ENCODE peak calls at places on chromosomes 1 and 21, in six cellular contexts. Q, M, Y, S, V and D are unnamed samples.

GRCh38 chr1:216847385-216848036 is 124.3 kb upstream of the ESRRG start:
- DNase-seq in Q (no peak), M (no peak), Y (no peak), S (no peak), V (no peak), D (no peak)

GRCh38 chr1:216416488-216416887 is 6.8 kb downstream of the USH2A start:
- DNase-seq in Q (no peak), M (no peak), Y (no peak), S (no peak), V (no peak), D (no peak)

GRCh38 chr1:62790716-62791115 is 6.8 kb downstream of the ATG4C start:
- DNase-seq in Q (no peak), M (no peak), Y (no peak), S (no peak), V (no peak), D (no peak)

GRCh38 chr1:1461721-1462317 is 9.7 kb upstream of the ATAD3B start:
- DNase-seq in Q (no peak), M (no peak), Y (no peak), S (no peak), V (no peak), D (no peak)

GRCh38 chr1:19560480-19560879 is 75.1 kb upstream of the CAPZB start:
- DNase-seq in Q (no peak), M (no peak), Y (no peak), S (no peak), V (no peak), D (no peak)

GRCh38 chr21:28538987-28539622 is 453.6 kb downstream of the LTN1 start:
- DNase-seq in Q (no peak), M (no peak), Y (no peak), S (no peak), V (no peak), D (no peak)

GRCh38 chr1:15876357-15876756 is 28.9 kb downstream of the SPEN start:
- DNase-seq in Q (no peak), M (no peak), Y (no peak), S (no peak), V (no peak), D (no peak)

GRCh38 chr1:108557311-108557710 is 2.6 kb upstream of the EEIG2 start:
- DNase-seq in Q (no peak), M (no peak), Y (no peak), S (no peak), V (no peak), D (no peak)

DNA sequence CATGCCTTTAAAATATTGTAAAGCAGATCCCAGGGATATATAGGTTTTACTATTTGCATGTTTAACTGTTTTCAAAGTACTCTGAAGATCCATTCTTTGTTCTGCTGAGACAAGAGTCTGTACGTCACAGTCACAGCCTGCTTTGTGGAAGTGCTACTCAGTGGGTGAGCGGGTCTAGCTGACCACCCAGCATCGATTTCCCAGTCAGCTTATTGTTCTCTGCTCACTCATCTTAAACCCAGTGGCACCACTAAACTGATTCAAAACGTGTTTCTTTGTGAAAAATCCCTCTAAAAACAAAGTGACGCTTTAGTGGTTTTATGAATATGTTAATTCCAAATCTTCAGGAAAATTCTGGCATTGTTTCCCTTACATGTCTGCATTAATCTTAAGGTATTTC is 12.4 kb downstream of the PLPP3 start:
- DNase-seq in Q (no peak), M (no peak), Y (no peak), S (no peak), V (no peak), D (no peak)
- H3K27ac ChIP-seq in Q (no peak overlapping the region), M (peak overlapping the region; percentile 11), Y (no peak overlapping the region), S (no peak overlapping the region), V (no peak overlapping the region), D (peak overlapping the region; percentile 43)

GRCh38 chr1:115090956-115091355 is 1.7 kb upstream of the TSPAN2 start:
- DNase-seq in Q (no peak), M (no peak), Y (no peak), S (no peak), V (no peak), D (no peak)

GRCh38 chr1:115088115-115088794 is 1.0 kb downstream of the TSPAN2 start:
- DNase-seq in Q (no peak), M (no peak), Y (no peak), S (no peak), V (no peak), D (no peak)

GRCh38 chr1:115088871-115089442 is 346 bp downstream of the TSPAN2 start:
- DNase-seq in Q (no peak), M (no peak), Y (no peak), S (no peak), V (no peak), D (no peak)

GRCh38 chr1:115090547-115090946 is 1.2 kb upstream of the TSPAN2 start:
- DNase-seq in Q (no peak), M (peak; percentile 77), Y (peak; percentile 86), S (peak; percentile 39), V (no peak), D (peak; percentile 44)

DNA sequence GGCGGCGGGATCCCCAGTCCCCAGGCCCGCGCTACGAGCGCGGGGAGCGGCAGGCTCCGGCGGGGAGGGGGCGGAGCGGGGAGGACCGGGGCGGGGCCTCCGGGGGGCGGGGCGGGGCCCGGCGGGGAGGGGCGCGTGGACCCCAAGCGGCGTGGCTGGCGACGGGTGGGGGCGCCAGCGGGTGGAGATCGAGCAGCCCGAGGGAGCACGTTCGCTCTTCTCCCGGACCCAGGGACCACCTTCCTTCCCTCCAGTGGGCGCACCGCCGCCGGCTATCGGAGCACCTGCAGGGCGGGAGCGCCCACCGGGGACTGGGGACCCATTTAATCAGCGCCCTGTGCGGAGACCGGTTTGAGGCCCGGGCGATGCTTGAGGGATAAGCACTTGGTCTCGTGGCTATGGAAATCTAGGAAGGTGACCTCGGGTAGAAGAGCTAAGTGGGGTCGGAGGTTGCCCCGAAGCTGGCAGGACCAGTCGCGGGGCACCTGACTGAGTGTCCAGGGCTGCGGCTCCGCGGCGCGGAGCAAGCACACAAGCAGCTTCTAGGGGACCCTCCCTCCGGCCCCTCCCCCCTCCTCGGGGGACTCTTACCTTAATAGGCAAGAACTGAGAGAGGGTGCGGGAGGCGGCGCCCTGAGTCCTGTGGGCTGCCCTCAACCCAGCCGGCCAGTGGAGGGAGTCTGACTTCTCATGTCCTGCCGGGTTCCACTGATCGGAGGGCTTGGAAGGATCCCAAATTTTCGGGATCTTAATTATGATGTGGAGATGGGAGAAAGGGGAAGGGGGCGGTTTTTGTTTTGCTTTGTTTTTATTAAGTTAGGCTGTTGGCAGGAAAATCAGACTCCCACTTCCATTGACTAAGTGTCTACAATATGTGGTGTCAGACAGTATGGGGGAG is at the start of gene TSPAN2:
- DNase-seq in Q (peak; percentile 52), M (peak; percentile 91), Y (peak; percentile 95), S (peak; percentile 54), V (peak; percentile 73), D (peak; percentile 74)
- H3K27ac ChIP-seq in Q (no peak within 1 kb of the TSS), M (peak within 1 kb of the TSS; percentile 78), Y (peak within 1 kb of the TSS; percentile 98), S (no peak within 1 kb of the TSS), V (peak within 1 kb of the TSS; percentile 75), D (peak within 1 kb of the TSS; percentile 88)

GRCh38 chr1:227946624-227947424 is 908 bp downstream of the WNT9A start:
- DNase-seq in Q (peak; percentile 43), M (peak; percentile 75), Y (peak; percentile 73), S (peak; percentile 89), V (peak; percentile 74), D (peak; percentile 74)

GRCh38 chr1:227944066-227944930 is 3.4 kb downstream of the WNT9A start:
- DNase-seq in Q (no peak), M (peak; percentile 89), Y (peak; percentile 60), S (no peak), V (no peak), D (no peak)

GRCh38 chr1:227947425-227947677 is 381 bp downstream of the WNT9A start:
- DNase-seq in Q (no peak), M (no peak), Y (no peak), S (no peak), V (no peak), D (no peak)

GRCh38 chr1:227944931-227945890 is 2.5 kb downstream of the WNT9A start:
- DNase-seq in Q (no peak), M (peak; percentile 67), Y (peak; percentile 70), S (peak; percentile 75), V (no peak), D (peak; percentile 38)

GRCh38 chr1:227945891-227946623 is 1.7 kb downstream of the WNT9A start:
- DNase-seq in Q (no peak), M (peak; percentile 88), Y (peak; percentile 79), S (peak; percentile 96), V (peak; percentile 36), D (peak; percentile 47)
- H3K27ac ChIP-seq in Q (no peak overlapping the region), M (no peak overlapping the region), Y (peak overlapping the region; percentile 35), S (peak overlapping the region; percentile 91), V (peak overlapping the region; percentile 70), D (peak overlapping the region; percentile 90)

DNA sequence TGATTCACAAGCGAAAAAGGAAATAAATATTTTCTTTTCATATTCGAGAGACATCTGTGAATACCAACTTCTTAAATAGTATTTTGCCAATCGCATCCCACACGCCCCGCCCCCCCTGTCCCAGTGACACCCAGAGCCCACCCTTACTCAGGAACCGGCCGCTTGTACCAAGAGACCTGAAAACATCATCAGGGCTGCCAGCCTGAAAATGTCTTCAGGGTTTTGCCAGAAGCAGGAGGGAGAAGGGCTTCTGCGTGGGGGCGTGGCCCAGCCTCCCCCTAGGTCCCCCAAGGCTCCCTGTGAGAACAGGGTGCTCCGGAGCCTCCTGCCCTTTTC is 126.4 kb downstream of the PRDM16 start:
- DNase-seq in Q (no peak), M (no peak), Y (peak; percentile 93), S (no peak), V (no peak), D (no peak)
- H3K27ac ChIP-seq in Q (no peak overlapping the region), M (peak overlapping the region; percentile 52), Y (peak overlapping the region; percentile 95), S (no peak overlapping the region), V (no peak overlapping the region), D (peak overlapping the region; percentile 78)

DNA sequence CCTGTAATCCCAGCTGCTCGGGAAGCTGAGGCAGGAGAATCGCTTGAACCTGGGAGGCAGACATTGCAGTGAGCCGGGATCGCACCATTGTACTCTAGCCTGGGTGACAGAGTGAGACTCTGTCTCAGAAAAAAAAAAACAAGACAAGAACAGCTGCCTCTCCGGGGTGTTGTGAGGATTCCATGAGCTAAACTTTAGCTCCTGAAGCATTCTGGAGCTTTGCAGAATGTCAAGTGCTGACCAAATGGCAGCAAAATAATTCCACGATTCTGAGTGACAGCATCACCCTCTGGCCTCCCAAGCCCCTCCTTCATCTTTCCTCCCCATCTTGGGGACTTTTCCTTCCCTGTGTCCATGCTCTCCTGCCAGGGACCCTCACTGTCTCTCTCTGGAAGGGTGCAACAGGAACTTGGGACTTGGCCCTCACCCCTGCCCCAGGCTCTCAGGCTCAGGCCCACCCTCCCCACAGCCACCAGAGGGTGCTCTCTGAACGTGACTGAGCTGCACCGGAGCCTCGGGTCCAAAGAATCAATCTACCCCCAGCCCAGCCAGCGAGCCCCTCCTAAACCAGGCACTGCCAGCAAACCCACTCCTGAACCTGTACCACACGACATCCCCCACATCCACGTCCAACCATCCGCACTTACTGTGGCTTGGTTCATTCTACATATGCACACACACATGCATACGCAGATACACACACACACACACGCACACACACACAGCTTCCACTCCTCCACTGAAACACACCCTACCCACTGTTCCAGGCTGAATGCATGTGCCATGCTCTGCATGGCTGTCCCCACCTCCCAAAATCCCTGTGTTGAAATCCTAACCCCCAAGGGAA is 45.7 kb downstream of the ACOT7 start:
- DNase-seq in Q (peak; percentile 67), M (no peak), Y (no peak), S (peak; percentile 39), V (peak; percentile 24), D (no peak)
- H3K27ac ChIP-seq in Q (peak overlapping the region; percentile 57), M (peak overlapping the region; percentile 79), Y (peak overlapping the region; percentile 59), S (no peak overlapping the region), V (no peak overlapping the region), D (peak overlapping the region; percentile 74)

DNA sequence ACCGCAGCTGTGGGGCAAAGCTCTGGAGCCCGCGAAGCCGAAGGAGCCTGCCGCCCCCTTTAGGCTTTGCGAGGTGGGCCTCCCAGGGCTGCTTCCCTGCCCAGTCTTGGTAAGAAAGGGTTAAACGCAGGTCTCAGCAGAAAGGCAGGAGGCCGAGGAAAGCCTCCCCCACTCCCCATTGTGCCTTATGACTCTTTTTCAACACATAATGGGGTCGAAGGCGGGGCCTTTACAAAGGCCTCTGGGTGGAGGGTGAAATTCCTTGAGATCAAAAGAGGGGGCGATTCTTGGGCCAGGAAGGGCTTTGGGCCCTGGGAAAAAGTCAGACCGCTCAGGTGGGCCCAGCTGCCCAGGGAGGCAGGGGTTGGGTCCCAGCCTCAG is 880 bp downstream of the ALPL start:
- DNase-seq in Q (no peak), M (no peak), Y (no peak), S (no peak), V (no peak), D (no peak)
- H3K27ac ChIP-seq in Q (no peak overlapping the region), M (no peak overlapping the region), Y (no peak overlapping the region), S (no peak overlapping the region), V (no peak overlapping the region), D (peak overlapping the region; percentile 25)